ENCODE peak calls at places on chromosomes 3 and 15, in four cellular contexts. One of them, this sample, is unnamed.

GRCh38 chr3:157429703-157430102 is 6.9 kb upstream of the PTX3 start:
- DNase-seq in H9: no peak
- DNase-seq in cardiac muscle cell: peak; percentile 46
- DNase-seq in pancreas: no peak
- DNase-seq in this sample: no peak

GRCh38 chr15:37876900-37877299 is 57.5 kb upstream of the TMCO5A start:
- DNase-seq in H9: no peak
- DNase-seq in cardiac muscle cell: no peak
- DNase-seq in pancreas: no peak
- DNase-seq in this sample: no peak

GRCh38 chr15:70866982-70867644 is 13.2 kb upstream of the LARP6 start:
- DNase-seq in H9: no peak
- DNase-seq in cardiac muscle cell: peak; percentile 53
- DNase-seq in pancreas: no peak
- DNase-seq in this sample: no peak

GRCh38 chr15:40766906-40767837 is 2.6 kb upstream of the C15orf62 start:
- DNase-seq in H9: peak; percentile 54
- DNase-seq in cardiac muscle cell: peak; percentile 45
- DNase-seq in pancreas: no peak
- DNase-seq in this sample: no peak

GRCh38 chr3:13073042-13073906 is at the start of gene IQSEC1:
- DNase-seq in H9: peak; percentile 79
- DNase-seq in cardiac muscle cell: peak; percentile 23
- DNase-seq in pancreas: no peak
- DNase-seq in this sample: no peak

GRCh38 chr3:156396851-156397250 is 158.1 kb downstream of the SSR3 start:
- DNase-seq in H9: no peak
- DNase-seq in cardiac muscle cell: no peak
- DNase-seq in pancreas: no peak
- DNase-seq in this sample: no peak

GRCh38 chr15:67164811-67165652 is 89.4 kb downstream of the AAGAB start:
- DNase-seq in H9: peak; percentile 87
- DNase-seq in cardiac muscle cell: peak; percentile 50
- DNase-seq in pancreas: no peak
- DNase-seq in this sample: no peak

GRCh38 chr3:172808969-172809546 is 58.5 kb downstream of the ECT2 start:
- DNase-seq in H9: no peak
- DNase-seq in cardiac muscle cell: peak; percentile 74
- DNase-seq in pancreas: no peak
- DNase-seq in this sample: no peak

GRCh38 chr3:100606894-100607512 is 2.4 kb upstream of the ADGRG7 start:
- DNase-seq in H9: no peak
- DNase-seq in cardiac muscle cell: no peak
- DNase-seq in pancreas: no peak
- DNase-seq in this sample: no peak

DNA sequence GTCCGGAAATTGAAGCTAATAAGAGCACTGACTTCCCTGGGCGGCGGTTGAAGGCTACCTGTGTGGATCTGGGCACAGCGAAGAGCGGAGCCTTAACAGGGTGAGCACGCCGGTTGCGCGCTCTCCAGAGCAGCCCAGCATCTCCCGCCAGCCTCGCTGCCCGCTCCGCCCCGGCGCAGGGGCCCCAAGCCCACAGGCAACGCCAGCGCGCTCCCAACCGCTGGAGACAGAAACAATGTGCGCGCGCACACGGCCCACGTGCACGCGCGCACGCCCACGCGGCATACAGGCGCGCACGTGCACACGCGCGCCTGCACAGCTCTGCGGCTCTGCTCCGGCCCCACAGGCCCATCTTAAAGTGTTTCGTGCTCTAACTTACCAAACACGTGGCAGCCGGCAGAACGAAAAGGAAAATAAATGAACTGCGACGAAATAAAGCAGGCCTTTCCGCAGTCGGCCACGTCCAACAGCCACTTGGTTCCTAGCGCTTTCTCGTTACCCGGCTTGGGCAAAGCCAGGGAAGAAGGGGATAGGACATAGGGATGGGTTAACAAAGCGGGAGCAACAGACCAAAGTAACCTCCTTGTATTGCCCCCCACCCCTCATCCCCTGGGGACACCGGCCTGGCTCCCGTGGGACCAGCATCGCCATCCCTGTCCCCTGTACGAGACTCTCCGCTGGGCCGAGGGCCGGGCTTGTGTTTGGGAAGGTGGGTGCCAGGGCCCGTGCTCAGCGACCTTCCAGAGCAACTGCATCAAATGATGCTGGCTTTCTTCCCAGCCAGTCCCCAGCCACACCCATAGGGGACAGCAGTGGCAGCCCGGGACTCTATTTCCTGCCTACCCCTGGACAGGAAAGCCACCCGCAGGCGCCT is 203.7 kb downstream of the ABHD5 start:
- DNase-seq in H9: peak; percentile 78
- DNase-seq in cardiac muscle cell: peak; percentile 87
- DNase-seq in pancreas: peak; percentile 32
- DNase-seq in this sample: no peak
- TF ChIP-seq CTCF in H9: peak; percentile 59
- TF ChIP-seq CTCF in cardiac muscle cell: no peak
- TF ChIP-seq CTCF in pancreas: no peak
- TF ChIP-seq CTCF in this sample: no peak

DNA sequence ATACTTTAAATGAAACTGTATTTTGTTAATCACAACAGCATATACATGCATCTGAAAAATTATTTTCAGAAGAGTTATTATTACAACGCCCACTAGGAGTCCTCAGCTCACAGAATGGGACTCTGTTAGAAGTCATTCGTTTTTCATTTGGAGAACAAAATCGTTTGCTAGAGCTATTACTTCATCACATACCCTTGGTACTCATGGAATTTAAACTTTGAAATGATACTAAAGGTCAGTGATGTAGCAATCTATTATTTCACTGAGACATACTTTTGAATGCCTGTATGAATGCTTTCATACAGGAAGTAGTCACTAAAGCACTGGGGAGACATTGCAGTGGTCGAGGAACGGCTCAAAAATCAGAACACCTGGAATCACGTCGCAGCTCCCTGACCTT is 198.1 kb downstream of the MBNL1 start:
- DNase-seq in H9: no peak
- DNase-seq in cardiac muscle cell: peak; percentile 75
- DNase-seq in pancreas: no peak
- DNase-seq in this sample: no peak
- TF ChIP-seq CTCF in H9: peak; percentile 63
- TF ChIP-seq CTCF in cardiac muscle cell: peak; percentile 46
- TF ChIP-seq CTCF in pancreas: no peak
- TF ChIP-seq CTCF in this sample: peak; percentile 57

DNA sequence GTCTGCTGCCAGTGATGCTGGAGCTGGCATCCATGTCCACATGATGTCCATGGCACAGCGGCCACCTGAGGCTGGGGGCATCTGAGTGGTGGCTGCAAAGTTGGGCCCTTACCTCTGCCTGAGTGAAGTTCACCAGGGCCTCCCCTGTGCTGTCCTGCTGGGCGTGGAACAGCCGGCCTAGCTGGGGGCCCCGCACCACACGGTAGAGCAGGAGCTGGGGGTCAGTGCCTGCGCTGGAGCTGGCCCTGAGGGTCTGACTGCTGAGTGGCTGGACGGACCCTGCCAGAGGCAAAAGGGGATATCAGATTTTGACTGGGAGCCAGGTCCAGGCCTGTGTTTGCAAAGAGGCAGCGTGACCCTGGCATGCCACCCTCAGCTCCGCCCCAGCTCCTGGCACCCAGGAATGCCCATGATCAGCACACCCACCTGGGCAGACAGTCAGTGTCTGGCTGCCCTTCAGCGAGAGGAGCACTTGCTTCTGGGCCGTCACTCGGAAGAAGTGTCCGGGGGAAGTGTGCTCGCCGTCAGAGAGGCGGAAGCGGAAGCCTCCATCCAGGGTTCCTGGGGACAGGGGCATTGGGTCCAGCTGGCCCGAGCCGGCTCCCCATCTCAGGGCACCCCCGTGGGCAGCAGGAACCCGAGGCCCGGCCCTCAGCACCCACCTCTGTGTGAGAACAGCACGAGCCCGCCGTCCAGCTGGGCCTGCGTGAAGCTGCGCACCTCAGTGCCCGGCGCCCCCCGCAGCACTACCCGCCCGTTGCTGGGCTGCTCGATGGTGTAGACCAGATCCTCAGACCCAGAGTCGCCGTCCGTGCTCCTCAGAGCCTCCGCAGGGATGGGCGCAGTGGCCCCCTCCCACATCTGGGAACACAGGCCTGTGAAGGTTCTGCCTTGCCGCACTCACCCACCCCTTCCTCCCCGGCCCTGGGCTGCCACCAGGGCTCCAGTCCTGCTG is 30.2 kb downstream of the CSPG4 start:
- DNase-seq in H9: no peak
- DNase-seq in cardiac muscle cell: no peak
- DNase-seq in pancreas: no peak
- DNase-seq in this sample: no peak
- TF ChIP-seq CTCF in H9: no peak
- TF ChIP-seq CTCF in cardiac muscle cell: no peak
- TF ChIP-seq CTCF in pancreas: no peak
- TF ChIP-seq CTCF in this sample: no peak

GRCh38 chr15:85840802-85841152 is 46.1 kb upstream of the KLHL25 start:
- DNase-seq in H9: no peak
- DNase-seq in cardiac muscle cell: no peak
- DNase-seq in pancreas: no peak
- DNase-seq in this sample: no peak
- TF ChIP-seq CTCF in H9: no peak
- TF ChIP-seq CTCF in cardiac muscle cell: no peak
- TF ChIP-seq CTCF in pancreas: no peak
- TF ChIP-seq CTCF in this sample: no peak

GRCh38 chr3:184117649-184118048 is 17.5 kb upstream of the EIF2B5 start:
- DNase-seq in H9: no peak
- DNase-seq in cardiac muscle cell: peak; percentile 7
- DNase-seq in pancreas: no peak
- DNase-seq in this sample: no peak
- TF ChIP-seq CTCF in H9: peak; percentile 35
- TF ChIP-seq CTCF in cardiac muscle cell: no peak
- TF ChIP-seq CTCF in pancreas: no peak
- TF ChIP-seq CTCF in this sample: no peak

GRCh38 chr3:158841387-158841786 is 39.5 kb downstream of the MFSD1 start:
- DNase-seq in H9: no peak
- DNase-seq in cardiac muscle cell: no peak
- DNase-seq in pancreas: no peak
- DNase-seq in this sample: no peak
- TF ChIP-seq CTCF in H9: no peak
- TF ChIP-seq CTCF in cardiac muscle cell: no peak
- TF ChIP-seq CTCF in pancreas: no peak
- TF ChIP-seq CTCF in this sample: no peak

GRCh38 chr3:112736386-112736785 is 95.4 kb upstream of the CCDC80 start:
- DNase-seq in H9: no peak
- DNase-seq in cardiac muscle cell: no peak
- DNase-seq in pancreas: no peak
- DNase-seq in this sample: no peak

GRCh38 chr3:112736802-112737566 is 96.0 kb upstream of the CCDC80 start:
- DNase-seq in H9: no peak
- DNase-seq in cardiac muscle cell: no peak
- DNase-seq in pancreas: no peak
- DNase-seq in this sample: no peak

GRCh38 chr3:112734171-112734570 is 93.2 kb upstream of the CCDC80 start:
- DNase-seq in H9: no peak
- DNase-seq in cardiac muscle cell: no peak
- DNase-seq in pancreas: no peak
- DNase-seq in this sample: no peak

GRCh38 chr3:112735927-112736326 is 95.0 kb upstream of the CCDC80 start:
- DNase-seq in H9: no peak
- DNase-seq in cardiac muscle cell: no peak
- DNase-seq in pancreas: no peak
- DNase-seq in this sample: no peak

DNA sequence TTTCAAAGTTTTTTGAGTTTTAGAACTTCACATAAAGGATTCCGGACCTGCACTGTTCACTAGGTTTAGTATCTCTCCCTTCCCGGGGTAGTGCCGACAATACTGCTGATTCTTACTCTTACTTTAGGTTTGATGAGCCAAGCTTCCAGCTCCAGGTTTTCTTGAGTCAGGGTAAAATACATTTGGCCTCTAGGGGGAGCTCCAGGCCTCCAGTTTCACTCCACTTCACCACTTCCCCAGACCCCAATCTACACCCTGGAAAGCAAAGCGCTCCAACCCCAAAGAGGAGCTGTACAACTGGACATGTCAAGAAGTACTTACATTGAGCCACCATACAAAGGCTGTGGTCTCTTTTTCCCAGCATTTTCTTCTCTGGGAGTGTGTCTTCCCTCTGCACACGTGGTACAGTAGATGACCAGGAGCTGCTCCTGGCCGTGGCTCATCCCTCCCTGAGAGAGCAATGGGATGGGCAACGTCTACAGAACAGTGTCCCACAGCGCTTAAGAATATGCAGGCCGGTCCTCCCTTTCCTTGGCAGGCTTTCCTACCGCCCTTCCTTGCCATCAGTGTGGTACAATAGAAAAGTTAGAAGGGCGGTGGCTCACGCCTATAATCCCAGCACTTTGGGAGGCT is 93.9 kb upstream of the CCDC80 start:
- DNase-seq in H9: peak; percentile 80
- DNase-seq in cardiac muscle cell: peak; percentile 96
- DNase-seq in pancreas: peak; percentile 47
- DNase-seq in this sample: no peak
- TF ChIP-seq CTCF in H9: peak; percentile 90
- TF ChIP-seq CTCF in cardiac muscle cell: peak; percentile 74
- TF ChIP-seq CTCF in pancreas: peak; percentile 64
- TF ChIP-seq CTCF in this sample: peak; percentile 70

GRCh38 chr15:94168250-94168649 is 63.1 kb upstream of the MCTP2 start:
- DNase-seq in H9: no peak
- DNase-seq in cardiac muscle cell: no peak
- DNase-seq in pancreas: no peak
- DNase-seq in this sample: no peak
- TF ChIP-seq CTCF in H9: peak; percentile 74
- TF ChIP-seq CTCF in cardiac muscle cell: no peak
- TF ChIP-seq CTCF in pancreas: no peak
- TF ChIP-seq CTCF in this sample: no peak

GRCh38 chr3:45079715-45080114 is 53.6 kb downstream of the CLEC3B start:
- DNase-seq in H9: no peak
- DNase-seq in cardiac muscle cell: no peak
- DNase-seq in pancreas: no peak
- DNase-seq in this sample: no peak

GRCh38 chr3:45075821-45076625 is 49.9 kb downstream of the CLEC3B start:
- DNase-seq in H9: no peak
- DNase-seq in cardiac muscle cell: no peak
- DNase-seq in pancreas: no peak
- DNase-seq in this sample: no peak

GRCh38 chr3:45080824-45081223 is 54.7 kb downstream of the CLEC3B start:
- DNase-seq in H9: no peak
- DNase-seq in cardiac muscle cell: no peak
- DNase-seq in pancreas: no peak
- DNase-seq in this sample: no peak

GRCh38 chr3:45081506-45081905 is 55.4 kb downstream of the CLEC3B start:
- DNase-seq in H9: no peak
- DNase-seq in cardiac muscle cell: no peak
- DNase-seq in pancreas: no peak
- DNase-seq in this sample: no peak

GRCh38 chr3:45078910-45079522 is 52.9 kb downstream of the CLEC3B start:
- DNase-seq in H9: no peak
- DNase-seq in cardiac muscle cell: peak; percentile 66
- DNase-seq in pancreas: peak; percentile 43
- DNase-seq in this sample: no peak
- TF ChIP-seq CTCF in H9: peak; percentile 39
- TF ChIP-seq CTCF in cardiac muscle cell: peak; percentile 34
- TF ChIP-seq CTCF in pancreas: no peak
- TF ChIP-seq CTCF in this sample: no peak

This sample was measured in osteocyte.